ENCODE peak calls at places on chromosomes 2 and 18, in ten cellular contexts. V is iris pigment epithelial cell; N is EH; R is hippocampal formation; K is stimulated activated CD8-positive, alpha-beta memory T cell treated with anti-CD3 and anti-CD28 coated beads, Interleukin-12 subunit alpha, Interleukin-12 subunit beta, amount 100 ng/mL, for 1 hour; E is mesenteric fat pad; G is central memory CD4-positive, alpha-beta T cell; H is COR-L47; P is left colon; U is HCT116. W is an unnamed sample.

GRCh38 chr2:188291142-188291616 is 495 bp upstream of the GULP1 start:
- DNase-seq in H (no peak), R (no peak), N (peak), E (no peak), U (no peak), P (no peak), K (no peak), V (peak), G (no peak), W (no peak)

GRCh38 chr18:60358516-60358915 is 14.1 kb downstream of the MC4R start:
- DNase-seq in N (peak), V (peak), G (no peak), K (no peak), P (no peak), R (no peak), U (no peak), H (no peak), E (no peak), W (no peak)

GRCh38 chr2:40049782-40050181 is 270.7 kb upstream of the THUMPD2 start:
- DNase-seq in H (peak), K (no peak), E (no peak), V (no peak), N (peak), P (no peak), G (no peak), R (no peak), U (no peak), W (no peak)

GRCh38 chr18:48851563-48851962 is 99.2 kb downstream of the SMAD7 start:
- DNase-seq in P (no peak), H (no peak), R (peak), K (no peak), N (no peak), V (no peak), G (no peak), E (no peak), U (no peak), W (no peak)

GRCh38 chr18:28178720-28179119 is 1.8 kb upstream of the CDH2 start:
- DNase-seq in U (no peak), E (no peak), V (peak), K (no peak), P (no peak), G (no peak), R (no peak), N (peak), H (no peak), W (no peak)

GRCh38 chr18:48735070-48735676 is 196.3 kb downstream of the CTIF start:
- DNase-seq in V (peak), N (peak), G (no peak), R (no peak), K (no peak), H (no peak), E (no peak), P (no peak), U (no peak), W (no peak)

GRCh38 chr2:168189835-168190426 is 57.5 kb downstream of the STK39 start:
- DNase-seq in R (no peak), G (no peak), N (peak), K (no peak), U (peak), H (no peak), P (no peak), V (peak), E (no peak), W (no peak)

GRCh38 chr2:190283783-190284182 is 35.8 kb downstream of the HIBCH start:
- DNase-seq in N (peak), K (no peak), P (no peak), R (no peak), E (no peak), G (no peak), U (no peak), V (peak), H (no peak), W (no peak)

GRCh38 chr2:231769170-231770136 is 11.6 kb downstream of the PDE6D start:
- DNase-seq in K (no peak), E (no peak), P (no peak), V (no peak), G (no peak), U (no peak), H (no peak), R (no peak), N (peak), W (no peak)

GRCh38 chr2:137659616-137660015 is 304.7 kb upstream of the HNMT start:
- DNase-seq in N (peak), R (no peak), G (no peak), P (peak), V (no peak), U (no peak), H (peak), E (no peak), K (no peak), W (no peak)

GRCh38 chr2:97715951-97716694 is 2.7 kb downstream of the ZAP70 start:
- DNase-seq in N (no peak), R (no peak), K (no peak), E (peak), U (no peak), G (no peak), P (no peak), V (no peak), H (no peak), W (no peak)

GRCh38 chr2:48699377-48699951 is 56.1 kb downstream of the LHCGR start:
- DNase-seq in R (no peak), N (peak), E (no peak), K (no peak), P (no peak), G (no peak), U (no peak), V (peak), H (no peak), W (no peak)

GRCh38 chr2:143841935-143842334 is 678.0 kb downstream of the ZEB2 start:
- DNase-seq in G (no peak), P (no peak), H (no peak), E (no peak), U (no peak), K (no peak), V (peak), N (peak), R (no peak), W (no peak)

GRCh38 chr2:217418090-217418489 is 558.2 kb upstream of the TNP1 start:
- DNase-seq in G (no peak), P (no peak), H (no peak), N (peak), V (peak), R (no peak), E (no peak), U (no peak), K (no peak), W (no peak)

GRCh38 chr2:27807476-27807875 is 36.0 kb downstream of the MRPL33 start:
- DNase-seq in H (peak), U (peak), R (no peak), P (peak), G (no peak), E (no peak), N (peak), K (no peak), V (peak), W (no peak)

GRCh38 chr18:79567481-79568147 is 112.0 kb upstream of the CTDP1 start:
- DNase-seq in N (peak), H (no peak), P (no peak), V (peak), G (no peak), K (no peak), U (no peak), R (no peak), E (peak), W (no peak)

GRCh38 chr2:7703523-7704144 is 786.4 kb downstream of the RNF144A start:
- DNase-seq in E (no peak), R (no peak), K (no peak), V (no peak), N (no peak), G (no peak), P (no peak), H (peak), U (no peak), W (no peak)

W was measured in effector CD8-positive, alpha-beta T cell.